ENCODE peak calls at places on chromosome 4, in eight cellular contexts. R, V, N, P, C, G, B and A are unnamed samples.

GRCh38 chr4:89039735-89040338 is 17.1 kb downstream of the FAM13A start:
- DNase-seq in R (no peak), N (no peak), B (no peak), C (no peak), P (peak), V (no peak), G (no peak), A (no peak)

GRCh38 chr4:152886201-152886600 is 49.9 kb upstream of the FHDC1 start:
- DNase-seq in G (no peak), B (no peak), N (no peak), C (no peak), R (no peak), P (no peak), V (no peak), A (no peak)

GRCh38 chr4:46277165-46277951 is 112.6 kb downstream of the GABRA2 start:
- DNase-seq in N (no peak), C (peak), P (no peak), G (no peak), R (no peak), B (no peak), V (no peak), A (no peak)

GRCh38 chr4:2742823-2743517 is 13.2 kb downstream of the TNIP2 start:
- DNase-seq in V (no peak), B (no peak), P (no peak), R (peak), N (no peak), C (peak), G (no peak), A (no peak)

GRCh38 chr4:1211951-1212545 is 36.9 kb downstream of the CTBP1 start:
- DNase-seq in R (no peak), G (peak), V (peak), N (no peak), C (no peak), B (no peak), P (no peak), A (no peak)

GRCh38 chr4:147117400-147117799 is 171.7 kb upstream of the TTC29 start:
- DNase-seq in N (no peak), P (peak), R (no peak), G (no peak), V (no peak), B (no peak), C (peak), A (no peak)

GRCh38 chr4:88001871-88002270 is 5.6 kb upstream of the PKD2 start:
- DNase-seq in V (no peak), P (no peak), R (no peak), G (no peak), C (no peak), N (no peak), B (no peak), A (no peak)

GRCh38 chr4:13840573-13841185 is 213.2 kb upstream of the BOD1L1 start:
- DNase-seq in G (no peak), R (no peak), N (no peak), P (no peak), C (no peak), B (no peak), V (no peak), A (no peak)

GRCh38 chr4:150593996-150594395 is 12.0 kb downstream of the MAB21L2 start:
- DNase-seq in V (no peak), R (no peak), P (peak), C (no peak), G (peak), B (no peak), N (no peak), A (peak)

GRCh38 chr4:609400-610050 is 15.8 kb upstream of the PDE6B start:
- DNase-seq in G (no peak), N (no peak), C (no peak), R (peak), V (no peak), P (no peak), B (no peak), A (no peak)